ENCODE peak calls at places on chromosomes 6 and 20, in six cellular contexts. One of them, this sample, is unnamed.

GRCh38 chr6:19873031-19873430 is 35.9 kb downstream of the ID4 start:
- DNase-seq in WTC11: peak
- DNase-seq in hepatocyte: no peak
- DNase-seq in suprapubic skin: no peak
- DNase-seq in endothelial cell: peak
- DNase-seq in ascending aorta: no peak
- DNase-seq in this sample: no peak

GRCh38 chr20:19695081-19695480 is 63.0 kb upstream of the RIN2 start:
- DNase-seq in suprapubic skin: no peak
- DNase-seq in WTC11: no peak
- DNase-seq in ascending aorta: no peak
- DNase-seq in hepatocyte: no peak
- DNase-seq in endothelial cell: no peak
- DNase-seq in this sample: no peak

GRCh38 chr6:43181942-43182860 is at the start of gene CUL9:
- DNase-seq in suprapubic skin: peak
- DNase-seq in endothelial cell: peak
- DNase-seq in ascending aorta: peak
- DNase-seq in hepatocyte: peak
- DNase-seq in WTC11: peak
- DNase-seq in this sample: peak

GRCh38 chr6:148846778-148847761 is 100.2 kb downstream of the UST start:
- DNase-seq in endothelial cell: no peak
- DNase-seq in suprapubic skin: no peak
- DNase-seq in hepatocyte: no peak
- DNase-seq in ascending aorta: no peak
- DNase-seq in WTC11: no peak
- DNase-seq in this sample: no peak

GRCh38 chr20:24668384-24668702 is 198.9 kb downstream of the SYNDIG1 start:
- DNase-seq in hepatocyte: no peak
- DNase-seq in ascending aorta: peak
- DNase-seq in WTC11: no peak
- DNase-seq in endothelial cell: no peak
- DNase-seq in suprapubic skin: peak
- DNase-seq in this sample: no peak

GRCh38 chr20:22581437-22582385 is 2.7 kb downstream of the FOXA2 start:
- DNase-seq in WTC11: peak
- DNase-seq in ascending aorta: no peak
- DNase-seq in endothelial cell: no peak
- DNase-seq in hepatocyte: no peak
- DNase-seq in suprapubic skin: no peak
- DNase-seq in this sample: peak

GRCh38 chr20:32387262-32387661 is 29.1 kb downstream of the ASXL1 start:
- DNase-seq in suprapubic skin: no peak
- DNase-seq in ascending aorta: no peak
- DNase-seq in endothelial cell: no peak
- DNase-seq in hepatocyte: no peak
- DNase-seq in WTC11: no peak
- DNase-seq in this sample: no peak

GRCh38 chr6:56246941-56247653 is at the start of gene COL21A1:
- DNase-seq in hepatocyte: peak
- DNase-seq in WTC11: peak
- DNase-seq in endothelial cell: peak
- DNase-seq in suprapubic skin: peak
- DNase-seq in ascending aorta: peak
- DNase-seq in this sample: peak

GRCh38 chr6:159979136-159979874 is 10.4 kb downstream of the IGF2R start:
- DNase-seq in endothelial cell: no peak
- DNase-seq in suprapubic skin: peak
- DNase-seq in WTC11: no peak
- DNase-seq in hepatocyte: no peak
- DNase-seq in ascending aorta: peak
- DNase-seq in this sample: peak

GRCh38 chr6:162750776-162751175 is 23.0 kb downstream of the PACRG start:
- DNase-seq in ascending aorta: no peak
- DNase-seq in WTC11: no peak
- DNase-seq in suprapubic skin: no peak
- DNase-seq in endothelial cell: no peak
- DNase-seq in hepatocyte: peak
- DNase-seq in this sample: no peak

GRCh38 chr6:149852180-149852579 is 12.0 kb downstream of the LRP11 start:
- DNase-seq in WTC11: no peak
- DNase-seq in endothelial cell: no peak
- DNase-seq in hepatocyte: no peak
- DNase-seq in ascending aorta: no peak
- DNase-seq in suprapubic skin: no peak
- DNase-seq in this sample: no peak

GRCh38 chr20:23156170-23156841 is 70.2 kb upstream of the CD93 start:
- DNase-seq in suprapubic skin: no peak
- DNase-seq in endothelial cell: no peak
- DNase-seq in ascending aorta: peak
- DNase-seq in WTC11: no peak
- DNase-seq in hepatocyte: no peak
- DNase-seq in this sample: no peak

GRCh38 chr20:6466065-6466810 is 301.2 kb upstream of the BMP2 start:
- DNase-seq in WTC11: no peak
- DNase-seq in suprapubic skin: no peak
- DNase-seq in endothelial cell: no peak
- DNase-seq in ascending aorta: no peak
- DNase-seq in hepatocyte: no peak
- DNase-seq in this sample: no peak

GRCh38 chr6:87407531-87407895 is 259 bp upstream of the CFAP206 start:
- DNase-seq in ascending aorta: no peak
- DNase-seq in suprapubic skin: peak
- DNase-seq in hepatocyte: peak
- DNase-seq in WTC11: no peak
- DNase-seq in endothelial cell: no peak
- DNase-seq in this sample: no peak

GRCh38 chr6:67252663-67253062 is 1382.4 kb upstream of the ADGRB3 start:
- DNase-seq in suprapubic skin: no peak
- DNase-seq in hepatocyte: no peak
- DNase-seq in endothelial cell: no peak
- DNase-seq in WTC11: no peak
- DNase-seq in ascending aorta: no peak
- DNase-seq in this sample: no peak

DNA sequence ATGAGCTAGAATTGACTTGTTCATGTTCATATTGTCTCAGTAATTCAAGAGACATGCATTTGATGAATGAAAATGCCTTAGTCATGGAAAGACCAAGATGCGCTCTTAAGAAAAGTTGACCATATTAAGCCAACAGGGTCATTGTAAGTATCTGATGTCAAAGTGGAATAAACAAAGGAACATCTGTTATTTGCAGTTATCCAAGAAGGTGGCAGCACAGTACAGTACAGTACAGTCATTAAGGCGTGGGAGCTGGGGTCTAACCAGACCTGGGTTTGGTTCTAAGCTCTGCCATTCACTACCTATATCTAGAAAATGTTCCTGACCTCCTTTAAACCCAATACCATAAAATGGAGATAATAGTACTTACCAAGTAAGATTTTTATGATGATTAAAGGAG is 178.1 kb downstream of the BACH2 start:
- DNase-seq in WTC11: no peak
- DNase-seq in ascending aorta: no peak
- DNase-seq in endothelial cell: no peak
- DNase-seq in suprapubic skin: no peak
- DNase-seq in hepatocyte: no peak
- DNase-seq in this sample: no peak
- TF ChIP-seq CTCF in WTC11: no peak
- TF ChIP-seq CTCF in ascending aorta: no peak
- TF ChIP-seq CTCF in endothelial cell: no peak
- TF ChIP-seq CTCF in suprapubic skin: no peak
- TF ChIP-seq CTCF in hepatocyte: no peak
- TF ChIP-seq CTCF in this sample: no peak

GRCh38 chr6:139375239-139376053 is 998 bp upstream of the CITED2 start:
- DNase-seq in suprapubic skin: peak
- DNase-seq in hepatocyte: peak
- DNase-seq in ascending aorta: peak
- DNase-seq in WTC11: peak
- DNase-seq in endothelial cell: peak
- DNase-seq in this sample: peak
- TF ChIP-seq CTCF in suprapubic skin: no peak
- TF ChIP-seq CTCF in hepatocyte: peak
- TF ChIP-seq CTCF in ascending aorta: no peak
- TF ChIP-seq CTCF in WTC11: no peak
- TF ChIP-seq CTCF in endothelial cell: no peak
- TF ChIP-seq CTCF in this sample: no peak

DNA sequence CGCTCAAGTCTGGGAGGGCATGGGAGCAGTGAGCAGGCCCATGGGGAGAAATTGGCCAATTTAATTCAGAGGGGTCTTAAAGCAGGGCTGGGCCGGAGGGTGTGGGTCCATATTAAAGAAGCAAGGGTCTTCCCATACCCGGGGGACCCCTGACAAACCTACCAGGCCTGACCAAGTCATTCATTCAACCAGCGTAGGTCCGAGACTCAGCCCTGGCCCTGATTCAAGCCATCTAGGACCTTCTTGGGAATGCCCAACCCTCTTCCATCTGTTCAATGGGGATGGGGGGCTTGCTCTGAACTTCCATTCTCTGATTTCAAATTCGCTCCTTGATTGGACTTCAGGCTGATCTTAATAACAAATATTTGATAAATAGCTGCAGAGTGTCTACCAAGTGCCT is 7.3 kb downstream of the ADIG start:
- DNase-seq in suprapubic skin: no peak
- DNase-seq in endothelial cell: no peak
- DNase-seq in WTC11: no peak
- DNase-seq in hepatocyte: no peak
- DNase-seq in ascending aorta: no peak
- DNase-seq in this sample: no peak
- TF ChIP-seq CTCF in suprapubic skin: no peak
- TF ChIP-seq CTCF in endothelial cell: no peak
- TF ChIP-seq CTCF in WTC11: no peak
- TF ChIP-seq CTCF in hepatocyte: no peak
- TF ChIP-seq CTCF in ascending aorta: no peak
- TF ChIP-seq CTCF in this sample: no peak

GRCh38 chr20:46090095-46090388 is 280 bp upstream of the NCOA5 start:
- DNase-seq in ascending aorta: no peak
- DNase-seq in suprapubic skin: no peak
- DNase-seq in WTC11: no peak
- DNase-seq in endothelial cell: no peak
- DNase-seq in hepatocyte: no peak
- DNase-seq in this sample: no peak
- TF ChIP-seq CTCF in ascending aorta: no peak
- TF ChIP-seq CTCF in suprapubic skin: no peak
- TF ChIP-seq CTCF in WTC11: no peak
- TF ChIP-seq CTCF in endothelial cell: no peak
- TF ChIP-seq CTCF in hepatocyte: no peak
- TF ChIP-seq CTCF in this sample: no peak

GRCh38 chr6:29696147-29697129 is 15.5 kb upstream of the ZFP57 start:
- DNase-seq in suprapubic skin: no peak
- DNase-seq in ascending aorta: no peak
- DNase-seq in WTC11: peak
- DNase-seq in endothelial cell: peak
- DNase-seq in hepatocyte: peak
- DNase-seq in this sample: no peak
- TF ChIP-seq CTCF in suprapubic skin: no peak
- TF ChIP-seq CTCF in ascending aorta: peak
- TF ChIP-seq CTCF in WTC11: no peak
- TF ChIP-seq CTCF in endothelial cell: no peak
- TF ChIP-seq CTCF in hepatocyte: peak
- TF ChIP-seq CTCF in this sample: no peak

GRCh38 chr6:135002229-135002844 is 52.3 kb downstream of the HBS1L start:
- DNase-seq in WTC11: no peak
- DNase-seq in suprapubic skin: no peak
- DNase-seq in endothelial cell: no peak
- DNase-seq in hepatocyte: peak
- DNase-seq in ascending aorta: no peak
- DNase-seq in this sample: no peak
- TF ChIP-seq CTCF in WTC11: peak
- TF ChIP-seq CTCF in suprapubic skin: no peak
- TF ChIP-seq CTCF in endothelial cell: peak
- TF ChIP-seq CTCF in hepatocyte: peak
- TF ChIP-seq CTCF in ascending aorta: peak
- TF ChIP-seq CTCF in this sample: peak

GRCh38 chr20:48600470-48600945 is 227.3 kb downstream of the PREX1 start:
- DNase-seq in suprapubic skin: peak
- DNase-seq in endothelial cell: no peak
- DNase-seq in hepatocyte: no peak
- DNase-seq in WTC11: no peak
- DNase-seq in ascending aorta: peak
- DNase-seq in this sample: no peak
- TF ChIP-seq CTCF in suprapubic skin: no peak
- TF ChIP-seq CTCF in endothelial cell: no peak
- TF ChIP-seq CTCF in hepatocyte: no peak
- TF ChIP-seq CTCF in WTC11: no peak
- TF ChIP-seq CTCF in ascending aorta: no peak
- TF ChIP-seq CTCF in this sample: no peak

GRCh38 chr6:70108230-70108629 is 194.7 kb downstream of the COL9A1 start:
- DNase-seq in suprapubic skin: no peak
- DNase-seq in endothelial cell: peak
- DNase-seq in ascending aorta: no peak
- DNase-seq in WTC11: no peak
- DNase-seq in hepatocyte: peak
- DNase-seq in this sample: no peak

GRCh38 chr6:70099732-70100131 is 203.2 kb downstream of the COL9A1 start:
- DNase-seq in ascending aorta: no peak
- DNase-seq in endothelial cell: no peak
- DNase-seq in suprapubic skin: no peak
- DNase-seq in WTC11: no peak
- DNase-seq in hepatocyte: no peak
- DNase-seq in this sample: no peak

GRCh38 chr6:70103798-70104197 is 199.1 kb downstream of the COL9A1 start:
- DNase-seq in suprapubic skin: no peak
- DNase-seq in ascending aorta: no peak
- DNase-seq in WTC11: peak
- DNase-seq in endothelial cell: no peak
- DNase-seq in hepatocyte: no peak
- DNase-seq in this sample: no peak
- TF ChIP-seq CTCF in suprapubic skin: no peak
- TF ChIP-seq CTCF in ascending aorta: peak
- TF ChIP-seq CTCF in WTC11: peak
- TF ChIP-seq CTCF in endothelial cell: peak
- TF ChIP-seq CTCF in hepatocyte: peak
- TF ChIP-seq CTCF in this sample: peak

DNA sequence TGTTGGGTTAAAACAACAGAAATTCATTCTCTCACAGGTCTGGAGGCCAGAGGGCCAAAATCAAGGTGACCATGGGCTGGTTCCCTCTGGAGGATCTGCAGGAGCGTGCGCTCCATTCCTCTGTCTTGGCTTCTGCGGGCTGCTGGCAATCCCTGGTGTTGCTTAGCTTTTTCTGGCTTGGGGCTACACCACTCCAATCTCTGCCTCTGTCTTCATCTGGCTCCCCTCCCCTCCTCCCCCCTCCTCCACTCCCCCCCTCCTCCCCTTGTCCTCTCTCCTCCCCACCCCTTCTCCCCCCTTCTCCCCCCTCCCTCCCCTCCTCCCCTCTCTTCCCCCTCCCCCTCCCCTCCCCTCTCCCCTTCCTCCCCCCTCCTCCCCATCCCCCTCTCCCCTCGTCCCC is 321.3 kb upstream of the ARID1B start:
- DNase-seq in WTC11: no peak
- DNase-seq in endothelial cell: no peak
- DNase-seq in suprapubic skin: no peak
- DNase-seq in ascending aorta: no peak
- DNase-seq in hepatocyte: no peak
- DNase-seq in this sample: no peak
- TF ChIP-seq CTCF in WTC11: no peak
- TF ChIP-seq CTCF in endothelial cell: no peak
- TF ChIP-seq CTCF in suprapubic skin: no peak
- TF ChIP-seq CTCF in ascending aorta: no peak
- TF ChIP-seq CTCF in hepatocyte: no peak
- TF ChIP-seq CTCF in this sample: no peak

This sample was measured in pancreas.